ENCODE peak calls at places on chromosomes 13 and 19, in six cellular contexts. One of them, this sample, is unnamed.
A peak's percentile ranks its signal among the peaks of the same experiment; 100 is the strongest.

GRCh38 chr19:12984683-12985048 is 10.6 kb upstream of the NFIX start:
- DNase-seq in activated CD4-positive, CD25-positive, alpha-beta regulatory T cell treated with anti-CD3 and anti-CD28 coated beads, Interleukin-2, amount 50 U/mL, for 16 hours: no peak
- DNase-seq in right cardiac atrium: no peak
- DNase-seq in T-helper 1 cell: no peak
- DNase-seq in NCI-H1436: no peak
- DNase-seq in pulmonary artery endothelial cell: no peak
- DNase-seq in this sample: no peak

GRCh38 chr19:13260883-13261653 is 110.9 kb downstream of the IER2 start:
- DNase-seq in NCI-H1436: no peak
- DNase-seq in pulmonary artery endothelial cell: no peak
- DNase-seq in right cardiac atrium: no peak
- DNase-seq in activated CD4-positive, CD25-positive, alpha-beta regulatory T cell treated with anti-CD3 and anti-CD28 coated beads, Interleukin-2, amount 50 U/mL, for 16 hours: no peak
- DNase-seq in T-helper 1 cell: no peak
- DNase-seq in this sample: no peak

GRCh38 chr19:53511933-53512374 is 26.0 kb upstream of the ZNF331 start:
- DNase-seq in right cardiac atrium: peak; percentile 45
- DNase-seq in pulmonary artery endothelial cell: peak; percentile 39
- DNase-seq in T-helper 1 cell: peak; percentile 24
- DNase-seq in NCI-H1436: peak; percentile 18
- DNase-seq in activated CD4-positive, CD25-positive, alpha-beta regulatory T cell treated with anti-CD3 and anti-CD28 coated beads, Interleukin-2, amount 50 U/mL, for 16 hours: no peak
- DNase-seq in this sample: peak; percentile 40

GRCh38 chr19:3544742-3545668 is 6.0 kb downstream of the TEKTIP1 start:
- DNase-seq in pulmonary artery endothelial cell: no peak
- DNase-seq in NCI-H1436: no peak
- DNase-seq in activated CD4-positive, CD25-positive, alpha-beta regulatory T cell treated with anti-CD3 and anti-CD28 coated beads, Interleukin-2, amount 50 U/mL, for 16 hours: peak; percentile 56
- DNase-seq in right cardiac atrium: peak; percentile 67
- DNase-seq in T-helper 1 cell: peak; percentile 66
- DNase-seq in this sample: peak; percentile 84

GRCh38 chr13:39037410-39037879 is 444 bp downstream of the PROSER1 start:
- DNase-seq in NCI-H1436: peak; percentile 32
- DNase-seq in pulmonary artery endothelial cell: no peak
- DNase-seq in T-helper 1 cell: no peak
- DNase-seq in activated CD4-positive, CD25-positive, alpha-beta regulatory T cell treated with anti-CD3 and anti-CD28 coated beads, Interleukin-2, amount 50 U/mL, for 16 hours: peak; percentile 5
- DNase-seq in right cardiac atrium: no peak
- DNase-seq in this sample: no peak

GRCh38 chr13:20525144-20525600 is 485 bp downstream of the CRYL1 start:
- DNase-seq in pulmonary artery endothelial cell: no peak
- DNase-seq in NCI-H1436: no peak
- DNase-seq in activated CD4-positive, CD25-positive, alpha-beta regulatory T cell treated with anti-CD3 and anti-CD28 coated beads, Interleukin-2, amount 50 U/mL, for 16 hours: no peak
- DNase-seq in T-helper 1 cell: no peak
- DNase-seq in right cardiac atrium: peak; percentile 31
- DNase-seq in this sample: peak; percentile 58

GRCh38 chr13:22074403-22074802 is 403.5 kb downstream of the FGF9 start:
- DNase-seq in activated CD4-positive, CD25-positive, alpha-beta regulatory T cell treated with anti-CD3 and anti-CD28 coated beads, Interleukin-2, amount 50 U/mL, for 16 hours: no peak
- DNase-seq in pulmonary artery endothelial cell: no peak
- DNase-seq in NCI-H1436: no peak
- DNase-seq in right cardiac atrium: no peak
- DNase-seq in T-helper 1 cell: no peak
- DNase-seq in this sample: no peak

GRCh38 chr19:41478875-41479756 is 36.2 kb downstream of the ERICH4 start:
- DNase-seq in right cardiac atrium: no peak
- DNase-seq in NCI-H1436: no peak
- DNase-seq in pulmonary artery endothelial cell: peak; percentile 90
- DNase-seq in activated CD4-positive, CD25-positive, alpha-beta regulatory T cell treated with anti-CD3 and anti-CD28 coated beads, Interleukin-2, amount 50 U/mL, for 16 hours: no peak
- DNase-seq in T-helper 1 cell: no peak
- DNase-seq in this sample: no peak

GRCh38 chr19:29248332-29248844 is 35.4 kb upstream of the UQCRFS1 start:
- DNase-seq in activated CD4-positive, CD25-positive, alpha-beta regulatory T cell treated with anti-CD3 and anti-CD28 coated beads, Interleukin-2, amount 50 U/mL, for 16 hours: no peak
- DNase-seq in NCI-H1436: no peak
- DNase-seq in T-helper 1 cell: no peak
- DNase-seq in pulmonary artery endothelial cell: no peak
- DNase-seq in right cardiac atrium: no peak
- DNase-seq in this sample: no peak

GRCh38 chr19:45087531-45087930 is 5.4 kb upstream of the PPP1R37 start:
- DNase-seq in activated CD4-positive, CD25-positive, alpha-beta regulatory T cell treated with anti-CD3 and anti-CD28 coated beads, Interleukin-2, amount 50 U/mL, for 16 hours: no peak
- DNase-seq in NCI-H1436: no peak
- DNase-seq in pulmonary artery endothelial cell: no peak
- DNase-seq in T-helper 1 cell: peak; percentile 60
- DNase-seq in right cardiac atrium: no peak
- DNase-seq in this sample: no peak

GRCh38 chr13:76875256-76875655 is 10.9 kb downstream of the KCTD12 start:
- DNase-seq in pulmonary artery endothelial cell: no peak
- DNase-seq in NCI-H1436: no peak
- DNase-seq in T-helper 1 cell: no peak
- DNase-seq in activated CD4-positive, CD25-positive, alpha-beta regulatory T cell treated with anti-CD3 and anti-CD28 coated beads, Interleukin-2, amount 50 U/mL, for 16 hours: no peak
- DNase-seq in right cardiac atrium: no peak
- DNase-seq in this sample: no peak

GRCh38 chr13:111622051-111622531 is 301.6 kb downstream of the TEX29 start:
- DNase-seq in activated CD4-positive, CD25-positive, alpha-beta regulatory T cell treated with anti-CD3 and anti-CD28 coated beads, Interleukin-2, amount 50 U/mL, for 16 hours: no peak
- DNase-seq in right cardiac atrium: no peak
- DNase-seq in NCI-H1436: no peak
- DNase-seq in pulmonary artery endothelial cell: no peak
- DNase-seq in T-helper 1 cell: no peak
- DNase-seq in this sample: no peak

GRCh38 chr13:79581870-79582315 is 100.9 kb downstream of the NDFIP2 start:
- DNase-seq in T-helper 1 cell: no peak
- DNase-seq in right cardiac atrium: peak; percentile 64
- DNase-seq in activated CD4-positive, CD25-positive, alpha-beta regulatory T cell treated with anti-CD3 and anti-CD28 coated beads, Interleukin-2, amount 50 U/mL, for 16 hours: no peak
- DNase-seq in NCI-H1436: no peak
- DNase-seq in pulmonary artery endothelial cell: no peak
- DNase-seq in this sample: peak; percentile 12

GRCh38 chr13:73578251-73578875 is 519.6 kb downstream of the KLF5 start:
- DNase-seq in T-helper 1 cell: no peak
- DNase-seq in activated CD4-positive, CD25-positive, alpha-beta regulatory T cell treated with anti-CD3 and anti-CD28 coated beads, Interleukin-2, amount 50 U/mL, for 16 hours: no peak
- DNase-seq in NCI-H1436: no peak
- DNase-seq in right cardiac atrium: peak; percentile 16
- DNase-seq in pulmonary artery endothelial cell: no peak
- DNase-seq in this sample: no peak

GRCh38 chr19:18500820-18501219 is 21.1 kb downstream of the ELL start:
- DNase-seq in right cardiac atrium: peak; percentile 77
- DNase-seq in activated CD4-positive, CD25-positive, alpha-beta regulatory T cell treated with anti-CD3 and anti-CD28 coated beads, Interleukin-2, amount 50 U/mL, for 16 hours: no peak
- DNase-seq in NCI-H1436: no peak
- DNase-seq in pulmonary artery endothelial cell: no peak
- DNase-seq in T-helper 1 cell: no peak
- DNase-seq in this sample: no peak

GRCh38 chr19:46713781-46714522 is 3.0 kb downstream of the PRKD2 start:
- DNase-seq in NCI-H1436: peak; percentile 61
- DNase-seq in right cardiac atrium: peak; percentile 94
- DNase-seq in T-helper 1 cell: peak; percentile 75
- DNase-seq in pulmonary artery endothelial cell: peak; percentile 74
- DNase-seq in activated CD4-positive, CD25-positive, alpha-beta regulatory T cell treated with anti-CD3 and anti-CD28 coated beads, Interleukin-2, amount 50 U/mL, for 16 hours: peak; percentile 62
- DNase-seq in this sample: peak; percentile 35

GRCh38 chr19:34282611-34283519 is 28.5 kb downstream of the GARRE1 start:
- DNase-seq in activated CD4-positive, CD25-positive, alpha-beta regulatory T cell treated with anti-CD3 and anti-CD28 coated beads, Interleukin-2, amount 50 U/mL, for 16 hours: no peak
- DNase-seq in right cardiac atrium: no peak
- DNase-seq in NCI-H1436: no peak
- DNase-seq in T-helper 1 cell: no peak
- DNase-seq in pulmonary artery endothelial cell: no peak
- DNase-seq in this sample: no peak

GRCh38 chr19:14328406-14328805 is 52.8 kb upstream of the ADGRE5 start:
- DNase-seq in right cardiac atrium: no peak
- DNase-seq in pulmonary artery endothelial cell: no peak
- DNase-seq in T-helper 1 cell: no peak
- DNase-seq in NCI-H1436: no peak
- DNase-seq in activated CD4-positive, CD25-positive, alpha-beta regulatory T cell treated with anti-CD3 and anti-CD28 coated beads, Interleukin-2, amount 50 U/mL, for 16 hours: no peak
- DNase-seq in this sample: no peak

GRCh38 chr13:90352763-90353162 is 994.7 kb upstream of the MIR17HG start:
- DNase-seq in NCI-H1436: no peak
- DNase-seq in activated CD4-positive, CD25-positive, alpha-beta regulatory T cell treated with anti-CD3 and anti-CD28 coated beads, Interleukin-2, amount 50 U/mL, for 16 hours: no peak
- DNase-seq in right cardiac atrium: no peak
- DNase-seq in T-helper 1 cell: no peak
- DNase-seq in pulmonary artery endothelial cell: no peak
- DNase-seq in this sample: no peak

This sample was measured in midbrain.